ENCODE peak calls at places on chromosomes 2 and 18, in eight cellular contexts. One of them, this sample, is unnamed.

GRCh38 chr2:1869987-1870386 is 125.7 kb upstream of the PXDN start:
- DNase-seq in NCI-H345: peak
- DNase-seq in HL-60: no peak
- DNase-seq in GM10248: no peak
- DNase-seq in H54: no peak
- DNase-seq in psoas muscle: no peak
- DNase-seq in HFFc6: no peak
- DNase-seq in right cardiac atrium: no peak
- DNase-seq in this sample: no peak

GRCh38 chr2:197011777-197012641 is 85.5 kb upstream of the PGAP1 start:
- DNase-seq in GM10248: peak
- DNase-seq in NCI-H345: peak
- DNase-seq in psoas muscle: no peak
- DNase-seq in HL-60: peak
- DNase-seq in right cardiac atrium: no peak
- DNase-seq in H54: no peak
- DNase-seq in HFFc6: peak
- DNase-seq in this sample: no peak

GRCh38 chr2:1586946-1587840 is 157.1 kb downstream of the PXDN start:
- DNase-seq in psoas muscle: peak
- DNase-seq in right cardiac atrium: no peak
- DNase-seq in NCI-H345: no peak
- DNase-seq in HFFc6: no peak
- DNase-seq in HL-60: no peak
- DNase-seq in GM10248: no peak
- DNase-seq in H54: peak
- DNase-seq in this sample: no peak

GRCh38 chr2:134324942-134325341 is 71.1 kb downstream of the MGAT5 start:
- DNase-seq in HL-60: no peak
- DNase-seq in psoas muscle: no peak
- DNase-seq in right cardiac atrium: no peak
- DNase-seq in GM10248: no peak
- DNase-seq in HFFc6: no peak
- DNase-seq in H54: no peak
- DNase-seq in NCI-H345: no peak
- DNase-seq in this sample: no peak

GRCh38 chr18:67400502-67401117 is 115.9 kb downstream of the DSEL start:
- DNase-seq in NCI-H345: no peak
- DNase-seq in psoas muscle: no peak
- DNase-seq in right cardiac atrium: no peak
- DNase-seq in HL-60: no peak
- DNase-seq in GM10248: no peak
- DNase-seq in HFFc6: peak
- DNase-seq in H54: no peak
- DNase-seq in this sample: no peak

GRCh38 chr2:215612770-215613169 is 176.9 kb upstream of the FN1 start:
- DNase-seq in HL-60: no peak
- DNase-seq in GM10248: peak
- DNase-seq in H54: no peak
- DNase-seq in right cardiac atrium: no peak
- DNase-seq in NCI-H345: no peak
- DNase-seq in HFFc6: peak
- DNase-seq in psoas muscle: no peak
- DNase-seq in this sample: no peak

GRCh38 chr18:49628993-49629795 is 67.3 kb downstream of the LIPG start:
- DNase-seq in GM10248: no peak
- DNase-seq in psoas muscle: peak
- DNase-seq in HL-60: no peak
- DNase-seq in right cardiac atrium: peak
- DNase-seq in HFFc6: no peak
- DNase-seq in NCI-H345: no peak
- DNase-seq in H54: no peak
- DNase-seq in this sample: no peak

GRCh38 chr2:181784556-181784955 is 104.2 kb upstream of the NEUROD1 start:
- DNase-seq in H54: no peak
- DNase-seq in right cardiac atrium: no peak
- DNase-seq in HL-60: no peak
- DNase-seq in HFFc6: peak
- DNase-seq in GM10248: no peak
- DNase-seq in psoas muscle: no peak
- DNase-seq in NCI-H345: no peak
- DNase-seq in this sample: no peak

GRCh38 chr2:210584834-210585233 is 28.4 kb downstream of the CPS1 start:
- DNase-seq in HFFc6: no peak
- DNase-seq in psoas muscle: no peak
- DNase-seq in H54: no peak
- DNase-seq in NCI-H345: no peak
- DNase-seq in HL-60: no peak
- DNase-seq in GM10248: no peak
- DNase-seq in right cardiac atrium: no peak
- DNase-seq in this sample: no peak

GRCh38 chr2:212451786-212452200 is 86.8 kb downstream of the ERBB4 start:
- DNase-seq in H54: peak
- DNase-seq in psoas muscle: no peak
- DNase-seq in HL-60: no peak
- DNase-seq in NCI-H345: no peak
- DNase-seq in HFFc6: peak
- DNase-seq in GM10248: no peak
- DNase-seq in right cardiac atrium: no peak
- DNase-seq in this sample: no peak

GRCh38 chr18:34809697-34810096 is 99.6 kb downstream of the DTNA start:
- DNase-seq in psoas muscle: peak
- DNase-seq in H54: no peak
- DNase-seq in right cardiac atrium: peak
- DNase-seq in GM10248: no peak
- DNase-seq in HFFc6: peak
- DNase-seq in NCI-H345: peak
- DNase-seq in HL-60: peak
- DNase-seq in this sample: peak

GRCh38 chr2:216601632-216602409 is 31.4 kb upstream of the IGFBP2 start:
- DNase-seq in psoas muscle: no peak
- DNase-seq in H54: no peak
- DNase-seq in right cardiac atrium: no peak
- DNase-seq in HL-60: no peak
- DNase-seq in GM10248: no peak
- DNase-seq in NCI-H345: no peak
- DNase-seq in HFFc6: no peak
- DNase-seq in this sample: no peak

GRCh38 chr2:42010743-42011298 is 37.0 kb upstream of the PKDCC start:
- DNase-seq in psoas muscle: no peak
- DNase-seq in HL-60: no peak
- DNase-seq in HFFc6: peak
- DNase-seq in right cardiac atrium: no peak
- DNase-seq in GM10248: no peak
- DNase-seq in H54: peak
- DNase-seq in NCI-H345: no peak
- DNase-seq in this sample: no peak

GRCh38 chr2:28333606-28334526 is 58.8 kb upstream of the FOSL2 start:
- DNase-seq in right cardiac atrium: peak
- DNase-seq in NCI-H345: no peak
- DNase-seq in H54: no peak
- DNase-seq in HL-60: no peak
- DNase-seq in psoas muscle: peak
- DNase-seq in HFFc6: no peak
- DNase-seq in GM10248: no peak
- DNase-seq in this sample: peak

GRCh38 chr18:27250471-27250870 is 65.4 kb upstream of the CHST9 start:
- DNase-seq in GM10248: no peak
- DNase-seq in right cardiac atrium: no peak
- DNase-seq in psoas muscle: no peak
- DNase-seq in NCI-H345: no peak
- DNase-seq in HL-60: no peak
- DNase-seq in H54: no peak
- DNase-seq in HFFc6: no peak
- DNase-seq in this sample: no peak

GRCh38 chr2:213065583-213066444 is 85.6 kb downstream of the IKZF2 start:
- DNase-seq in psoas muscle: no peak
- DNase-seq in HL-60: no peak
- DNase-seq in H54: no peak
- DNase-seq in NCI-H345: no peak
- DNase-seq in GM10248: no peak
- DNase-seq in HFFc6: peak
- DNase-seq in right cardiac atrium: peak
- DNase-seq in this sample: no peak

GRCh38 chr18:41939326-41939725 is 15.7 kb upstream of the PIK3C3 start:
- DNase-seq in right cardiac atrium: no peak
- DNase-seq in GM10248: no peak
- DNase-seq in HFFc6: no peak
- DNase-seq in psoas muscle: no peak
- DNase-seq in NCI-H345: no peak
- DNase-seq in HL-60: no peak
- DNase-seq in H54: no peak
- DNase-seq in this sample: no peak

GRCh38 chr2:8217366-8218125 is 464.3 kb upstream of the ID2 start:
- DNase-seq in NCI-H345: no peak
- DNase-seq in psoas muscle: no peak
- DNase-seq in GM10248: no peak
- DNase-seq in HFFc6: no peak
- DNase-seq in right cardiac atrium: no peak
- DNase-seq in HL-60: no peak
- DNase-seq in H54: no peak
- DNase-seq in this sample: no peak

GRCh38 chr2:41965886-41966285 is 81.9 kb upstream of the PKDCC start:
- DNase-seq in psoas muscle: peak
- DNase-seq in NCI-H345: no peak
- DNase-seq in right cardiac atrium: peak
- DNase-seq in H54: no peak
- DNase-seq in GM10248: no peak
- DNase-seq in HFFc6: no peak
- DNase-seq in HL-60: no peak
- DNase-seq in this sample: peak

GRCh38 chr2:45804990-45805755 is 153.7 kb downstream of the PRKCE start:
- DNase-seq in H54: no peak
- DNase-seq in NCI-H345: no peak
- DNase-seq in HL-60: no peak
- DNase-seq in psoas muscle: no peak
- DNase-seq in right cardiac atrium: no peak
- DNase-seq in GM10248: no peak
- DNase-seq in HFFc6: no peak
- DNase-seq in this sample: no peak

GRCh38 chr2:133787207-133787606 is 218.9 kb upstream of the NCKAP5 start:
- DNase-seq in NCI-H345: no peak
- DNase-seq in GM10248: no peak
- DNase-seq in right cardiac atrium: no peak
- DNase-seq in HL-60: no peak
- DNase-seq in HFFc6: peak
- DNase-seq in psoas muscle: no peak
- DNase-seq in H54: no peak
- DNase-seq in this sample: no peak

GRCh38 chr2:164903944-164904343 is 51.4 kb downstream of the SLC38A11 start:
- DNase-seq in GM10248: no peak
- DNase-seq in H54: no peak
- DNase-seq in HFFc6: no peak
- DNase-seq in psoas muscle: no peak
- DNase-seq in HL-60: no peak
- DNase-seq in right cardiac atrium: no peak
- DNase-seq in NCI-H345: peak
- DNase-seq in this sample: no peak

GRCh38 chr18:78742346-78742745 is 237.3 kb upstream of the SALL3 start:
- DNase-seq in psoas muscle: no peak
- DNase-seq in HL-60: no peak
- DNase-seq in right cardiac atrium: no peak
- DNase-seq in HFFc6: no peak
- DNase-seq in GM10248: no peak
- DNase-seq in NCI-H345: no peak
- DNase-seq in H54: no peak
- DNase-seq in this sample: peak

GRCh38 chr2:59312022-59312421 is 1070.9 kb upstream of the FANCL start:
- DNase-seq in H54: no peak
- DNase-seq in right cardiac atrium: no peak
- DNase-seq in HL-60: no peak
- DNase-seq in psoas muscle: no peak
- DNase-seq in HFFc6: no peak
- DNase-seq in NCI-H345: no peak
- DNase-seq in GM10248: no peak
- DNase-seq in this sample: no peak

GRCh38 chr2:128420776-128421175 is 102.1 kb upstream of the HS6ST1 start:
- DNase-seq in GM10248: no peak
- DNase-seq in HL-60: no peak
- DNase-seq in NCI-H345: no peak
- DNase-seq in right cardiac atrium: no peak
- DNase-seq in H54: no peak
- DNase-seq in HFFc6: no peak
- DNase-seq in psoas muscle: peak
- DNase-seq in this sample: no peak

GRCh38 chr2:232974431-232974830 is 38.6 kb downstream of the NGEF start:
- DNase-seq in HL-60: no peak
- DNase-seq in psoas muscle: no peak
- DNase-seq in GM10248: no peak
- DNase-seq in right cardiac atrium: no peak
- DNase-seq in H54: no peak
- DNase-seq in NCI-H345: no peak
- DNase-seq in HFFc6: no peak
- DNase-seq in this sample: no peak

GRCh38 chr2:128271891-128272585 is 46.6 kb downstream of the HS6ST1 start:
- DNase-seq in HL-60: no peak
- DNase-seq in HFFc6: no peak
- DNase-seq in right cardiac atrium: peak
- DNase-seq in psoas muscle: peak
- DNase-seq in NCI-H345: no peak
- DNase-seq in GM10248: no peak
- DNase-seq in H54: no peak
- DNase-seq in this sample: no peak

GRCh38 chr2:196336715-196337617 is 165.6 kb upstream of the STK17B start:
- DNase-seq in psoas muscle: no peak
- DNase-seq in HFFc6: no peak
- DNase-seq in right cardiac atrium: no peak
- DNase-seq in NCI-H345: no peak
- DNase-seq in H54: peak
- DNase-seq in HL-60: no peak
- DNase-seq in GM10248: no peak
- DNase-seq in this sample: no peak

GRCh38 chr18:54776282-54776977 is 51.8 kb upstream of the RAB27B start:
- DNase-seq in GM10248: no peak
- DNase-seq in H54: peak
- DNase-seq in HL-60: peak
- DNase-seq in right cardiac atrium: no peak
- DNase-seq in psoas muscle: no peak
- DNase-seq in HFFc6: peak
- DNase-seq in NCI-H345: no peak
- DNase-seq in this sample: no peak

GRCh38 chr18:10013621-10014543 is 100.1 kb downstream of the VAPA start:
- DNase-seq in H54: no peak
- DNase-seq in GM10248: no peak
- DNase-seq in NCI-H345: no peak
- DNase-seq in right cardiac atrium: no peak
- DNase-seq in HL-60: no peak
- DNase-seq in HFFc6: no peak
- DNase-seq in psoas muscle: no peak
- DNase-seq in this sample: no peak

GRCh38 chr2:11379558-11379957 is 35.1 kb upstream of the ROCK2 start:
- DNase-seq in HL-60: no peak
- DNase-seq in psoas muscle: no peak
- DNase-seq in right cardiac atrium: no peak
- DNase-seq in HFFc6: no peak
- DNase-seq in NCI-H345: no peak
- DNase-seq in H54: no peak
- DNase-seq in GM10248: no peak
- DNase-seq in this sample: no peak

GRCh38 chr18:9803698-9804516 is 81.9 kb upstream of the TXNDC2 start:
- DNase-seq in psoas muscle: peak
- DNase-seq in GM10248: no peak
- DNase-seq in right cardiac atrium: peak
- DNase-seq in H54: no peak
- DNase-seq in HFFc6: no peak
- DNase-seq in HL-60: no peak
- DNase-seq in NCI-H345: peak
- DNase-seq in this sample: peak

GRCh38 chr2:15450808-15451207 is 110.3 kb downstream of the NBAS start:
- DNase-seq in right cardiac atrium: no peak
- DNase-seq in GM10248: no peak
- DNase-seq in HFFc6: no peak
- DNase-seq in HL-60: no peak
- DNase-seq in H54: no peak
- DNase-seq in NCI-H345: no peak
- DNase-seq in psoas muscle: no peak
- DNase-seq in this sample: no peak

GRCh38 chr2:130263606-130264005 is 65.4 kb upstream of the TUBA3E start:
- DNase-seq in right cardiac atrium: no peak
- DNase-seq in GM10248: no peak
- DNase-seq in H54: no peak
- DNase-seq in HL-60: no peak
- DNase-seq in NCI-H345: no peak
- DNase-seq in HFFc6: no peak
- DNase-seq in psoas muscle: no peak
- DNase-seq in this sample: no peak